ENCODE peak calls at places on chromosomes 5 and 9, in six cellular contexts. L, M, G, X, T and A are unnamed samples.

GRCh38 chr9:138100711-138101349 is 223.2 kb downstream of the CACNA1B start:
- DNase-seq in L (no peak), M (peak), G (no peak), X (no peak), T (no peak), A (no peak)

GRCh38 chr5:160466889-160467554 is 45.4 kb downstream of the PTTG1 start:
- DNase-seq in L (peak), M (no peak), G (peak), X (peak), T (no peak), A (peak)

GRCh38 chr5:137190441-137190840 is 308.7 kb downstream of the SPOCK1 start:
- DNase-seq in L (no peak), M (no peak), G (peak), X (peak), T (peak), A (peak)

GRCh38 chr5:18243846-18244245 is 609.6 kb downstream of the TAF11L14 start:
- DNase-seq in L (no peak), M (no peak), G (no peak), X (no peak), T (no peak), A (no peak)

GRCh38 chr9:34430843-34431437 is 27.4 kb downstream of the FAM219A start:
- DNase-seq in L (peak), M (peak), G (peak), X (peak), T (no peak), A (peak)

GRCh38 chr9:134690301-134690751 is 48.7 kb downstream of the COL5A1 start:
- DNase-seq in L (no peak), M (no peak), G (no peak), X (no peak), T (no peak), A (no peak)

GRCh38 chr5:1005362-1005851 is 3.2 kb upstream of the NKD2 start:
- DNase-seq in L (no peak), M (no peak), G (no peak), X (no peak), T (no peak), A (no peak)

GRCh38 chr5:147643142-147643541 is 133.3 kb upstream of the DPYSL3 start:
- DNase-seq in L (no peak), M (no peak), G (no peak), X (peak), T (no peak), A (no peak)

GRCh38 chr9:99162759-99163364 is 57.9 kb downstream of the TGFBR1 start:
- DNase-seq in L (peak), M (peak), G (peak), X (peak), T (no peak), A (peak)

GRCh38 chr9:96116275-96117051 is 185.5 kb downstream of the HSD17B3 start:
- DNase-seq in L (no peak), M (no peak), G (peak), X (no peak), T (no peak), A (no peak)

GRCh38 chr9:77152289-77152688 is 25.0 kb upstream of the VPS13A start:
- DNase-seq in L (no peak), M (no peak), G (no peak), X (no peak), T (no peak), A (no peak)

GRCh38 chr9:107273634-107274033 is 9.4 kb upstream of the RAD23B start:
- DNase-seq in L (no peak), M (no peak), G (no peak), X (no peak), T (no peak), A (no peak)

GRCh38 chr9:126797903-126798302 is 6.9 kb upstream of the ZBTB43 start:
- DNase-seq in L (no peak), M (no peak), G (no peak), X (no peak), T (no peak), A (no peak)

GRCh38 chr5:158174918-158175663 is 316.1 kb upstream of the CLINT1 start:
- DNase-seq in L (peak), M (peak), G (peak), X (peak), T (peak), A (peak)

GRCh38 chr9:132509921-132510874 is 72.2 kb upstream of the BARHL1 start:
- DNase-seq in L (no peak), M (no peak), G (peak), X (peak), T (no peak), A (no peak)

GRCh38 chr9:4353236-4353635 is 53.4 kb upstream of the GLIS3 start:
- DNase-seq in L (no peak), M (no peak), G (no peak), X (no peak), T (no peak), A (peak)

GRCh38 chr5:135887447-135887864 is 8.2 kb downstream of the IL9 start:
- DNase-seq in L (peak), M (peak), G (peak), X (peak), T (peak), A (peak)

GRCh38 chr9:16030513-16031185 is 477.8 kb downstream of the CCDC171 start:
- DNase-seq in L (peak), M (peak), G (peak), X (peak), T (peak), A (peak)

GRCh38 chr9:4548796-4549725 is 58.8 kb downstream of the SLC1A1 start:
- DNase-seq in L (no peak), M (peak), G (peak), X (peak), T (no peak), A (peak)

GRCh38 chr5:81290146-81290545 is 11.2 kb upstream of the ZCCHC9 start:
- DNase-seq in L (no peak), M (no peak), G (no peak), X (no peak), T (no peak), A (no peak)

GRCh38 chr5:175444905-175445456 is 999 bp upstream of the DRD1 start:
- DNase-seq in L (no peak), M (peak), G (no peak), X (no peak), T (no peak), A (no peak)

GRCh38 chr5:134247411-134247810 is 21.5 kb upstream of the PPP2CA start:
- DNase-seq in L (no peak), M (no peak), G (peak), X (peak), T (peak), A (peak)

GRCh38 chr9:33167084-33167948 is at the start of gene B4GALT1:
- DNase-seq in L (peak), M (peak), G (peak), X (peak), T (peak), A (peak)
- TF ChIP-seq CTCF in L (no peak), M (no peak), G (peak), X (no peak), T (no peak), A (peak)

DNA sequence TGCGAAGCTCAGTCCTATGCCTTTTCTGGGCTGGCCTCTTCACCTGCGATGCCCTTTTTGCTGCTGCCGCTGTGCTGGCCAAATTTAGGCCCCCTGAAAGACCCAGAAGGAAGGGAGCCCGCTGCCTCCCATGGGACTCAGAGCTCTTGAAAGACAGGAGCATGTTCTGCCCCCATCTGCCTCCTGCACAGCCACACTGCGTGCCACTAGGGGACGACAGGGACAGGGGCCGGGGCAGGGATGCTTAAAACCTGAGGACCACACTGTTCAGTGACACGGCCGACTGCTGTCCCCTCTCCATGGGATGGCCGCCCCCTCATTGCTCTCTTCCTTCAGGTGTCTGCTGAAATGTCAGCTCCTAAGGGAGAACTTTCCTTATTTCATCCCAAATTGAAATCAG is 132.4 kb downstream of the ADAMTS2 start:
- DNase-seq in L (no peak), M (no peak), G (no peak), X (no peak), T (no peak), A (peak)
- TF ChIP-seq CTCF in L (no peak), M (no peak), G (no peak), X (peak), T (peak), A (peak)

GRCh38 chr9:79477241-79477830 is 94.4 kb upstream of the TLE4 start:
- DNase-seq in L (no peak), M (no peak), G (no peak), X (no peak), T (no peak), A (no peak)

GRCh38 chr9:79480639-79481038 is 91.1 kb upstream of the TLE4 start:
- DNase-seq in L (no peak), M (no peak), G (no peak), X (no peak), T (no peak), A (no peak)

GRCh38 chr9:79482078-79482477 is 89.7 kb upstream of the TLE4 start:
- DNase-seq in L (no peak), M (no peak), G (no peak), X (no peak), T (no peak), A (no peak)

GRCh38 chr9:79473704-79474103 is 98.1 kb upstream of the TLE4 start:
- DNase-seq in L (no peak), M (no peak), G (no peak), X (no peak), T (no peak), A (no peak)

GRCh38 chr9:79477955-79478751 is 93.6 kb upstream of the TLE4 start:
- DNase-seq in L (no peak), M (peak), G (peak), X (no peak), T (no peak), A (no peak)
- TF ChIP-seq CTCF in L (no peak), M (no peak), G (peak), X (no peak), T (peak), A (peak)

DNA sequence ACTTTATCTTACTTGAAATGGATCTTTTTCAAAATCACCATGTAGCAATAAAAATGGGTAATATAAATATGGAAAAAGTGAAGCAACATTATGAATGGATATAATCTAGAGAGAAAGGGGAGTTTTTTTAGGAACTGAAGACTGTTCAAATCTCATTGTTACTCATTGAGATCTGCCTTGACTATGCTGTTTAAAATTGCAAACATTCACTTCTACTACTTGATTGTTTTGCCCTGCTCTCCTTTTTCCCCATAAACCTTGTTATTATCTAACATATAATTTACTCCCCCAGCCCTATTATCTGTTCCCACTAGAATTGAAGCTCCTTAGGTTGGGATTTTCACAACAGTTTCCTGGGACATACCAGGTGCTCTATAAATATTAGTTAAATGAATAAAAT is 22.0 kb downstream of the PAM start:
- DNase-seq in L (no peak), M (no peak), G (no peak), X (no peak), T (no peak), A (no peak)
- TF ChIP-seq CTCF in L (no peak), M (no peak), G (no peak), X (no peak), T (no peak), A (no peak)

GRCh38 chr5:54309751-54310432 is 481 bp downstream of the ARL15 start:
- DNase-seq in L (peak), M (peak), G (peak), X (no peak), T (no peak), A (no peak)

GRCh38 chr5:54309237-54309636 is 1.1 kb downstream of the ARL15 start:
- DNase-seq in L (no peak), M (no peak), G (peak), X (peak), T (no peak), A (peak)

GRCh38 chr5:54312499-54312898 is 2.1 kb upstream of the ARL15 start:
- DNase-seq in L (no peak), M (no peak), G (no peak), X (no peak), T (no peak), A (no peak)

GRCh38 chr5:54310433-54311177 is at the start of gene ARL15:
- DNase-seq in L (peak), M (peak), G (peak), X (peak), T (peak), A (peak)

GRCh38 chr5:54311178-54311811 is 922 bp upstream of the ARL15 start:
- DNase-seq in L (peak), M (no peak), G (peak), X (peak), T (no peak), A (peak)
- TF ChIP-seq CTCF in L (no peak), M (no peak), G (no peak), X (no peak), T (no peak), A (no peak)

DNA sequence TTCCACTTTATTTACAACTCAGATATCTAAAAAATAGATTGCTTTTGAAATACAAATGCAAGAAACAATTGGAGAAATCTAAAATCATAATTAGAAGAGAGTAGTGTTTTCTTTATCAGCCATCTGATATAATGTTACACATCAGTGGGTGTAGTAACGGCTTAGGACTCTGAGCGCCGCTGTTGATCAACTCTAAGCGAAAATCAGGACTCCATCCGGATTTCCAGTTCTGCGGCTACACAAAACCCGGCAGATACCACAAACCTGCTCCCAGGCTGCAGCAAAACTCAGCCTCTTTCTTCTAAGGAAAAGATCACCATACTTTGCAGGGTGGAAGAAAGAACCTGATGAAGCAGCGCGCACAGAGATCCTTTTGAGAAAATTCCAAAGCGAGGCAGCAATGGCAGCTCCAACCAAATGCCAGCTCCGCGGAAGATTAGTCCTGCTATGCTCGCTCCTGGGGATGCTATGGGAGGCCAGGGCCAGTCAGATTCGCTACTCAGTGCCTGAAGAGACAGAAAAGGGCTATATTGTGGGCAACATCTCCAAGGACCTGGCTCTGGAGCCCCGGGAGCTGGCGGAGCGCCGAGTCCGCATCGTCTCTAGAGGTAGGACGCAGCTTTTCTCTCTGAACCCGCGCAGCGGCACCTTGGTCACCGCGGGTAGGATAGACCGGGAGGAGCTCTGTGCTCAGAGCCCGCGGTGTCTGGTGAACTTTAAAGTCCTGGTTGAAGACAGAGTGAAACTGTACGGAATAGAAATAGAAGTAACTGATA is at the start of gene PCDHGA9:
- DNase-seq in L (peak), M (no peak), G (peak), X (peak), T (no peak), A (no peak)
- TF ChIP-seq CTCF in L (peak), M (no peak), G (peak), X (peak), T (peak), A (peak)

GRCh38 chr5:67339219-67339767 is 142.7 kb upstream of the CD180 start:
- DNase-seq in L (no peak), M (no peak), G (no peak), X (no peak), T (no peak), A (no peak)
- TF ChIP-seq CTCF in L (no peak), M (no peak), G (no peak), X (no peak), T (no peak), A (no peak)

DNA sequence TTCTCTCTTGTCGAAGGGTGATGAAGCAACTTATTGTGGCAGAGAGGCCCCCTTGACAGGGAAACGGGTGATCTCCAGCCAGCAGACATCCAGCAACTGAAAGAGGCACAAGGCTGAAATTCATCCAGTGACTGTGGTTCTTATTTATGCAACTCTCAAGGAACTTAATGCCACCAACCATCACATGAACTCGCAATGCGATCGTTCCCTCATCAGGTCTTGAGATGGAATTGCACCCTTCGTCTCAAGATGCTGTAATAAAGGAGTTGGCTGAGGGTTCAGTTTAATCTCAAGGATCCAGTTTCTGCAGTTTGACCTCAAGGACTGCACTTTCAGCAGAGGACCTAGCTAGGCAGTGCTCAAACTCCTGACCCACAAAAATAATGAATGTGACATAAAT is 957.6 kb upstream of the CTNND2 start:
- DNase-seq in L (no peak), M (no peak), G (no peak), X (no peak), T (no peak), A (no peak)
- TF ChIP-seq CTCF in L (no peak), M (no peak), G (no peak), X (no peak), T (no peak), A (no peak)

DNA sequence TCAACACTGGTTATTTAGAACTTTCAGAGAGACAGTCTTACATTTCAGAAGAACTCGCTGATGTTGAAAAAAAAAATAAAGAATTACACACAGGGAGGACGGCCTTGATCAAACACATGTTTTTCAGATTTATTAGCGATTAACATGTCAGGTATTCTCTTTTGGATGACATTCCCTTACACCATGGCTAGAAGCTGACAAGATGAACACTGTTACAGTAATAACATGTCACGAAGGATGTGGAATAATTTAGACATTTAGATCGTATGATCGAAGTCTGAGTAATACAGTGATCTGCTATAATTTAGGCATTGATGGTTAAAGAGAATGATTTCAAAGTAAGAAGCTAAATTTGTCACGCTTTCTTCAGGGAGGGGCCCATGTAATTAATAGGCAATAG is 24.6 kb upstream of the FBXL7 start:
- DNase-seq in L (no peak), M (no peak), G (no peak), X (no peak), T (no peak), A (no peak)
- TF ChIP-seq CTCF in L (no peak), M (no peak), G (no peak), X (no peak), T (no peak), A (no peak)